ENCODE peak calls at places on chromosome X, in seven cellular contexts. One of them, this sample, is unnamed.

GRCh38 chrX:44332437-44332836 is 11.0 kb downstream of the EFHC2 start:
- DNase-seq in HuH-7: no peak
- DNase-seq in trophoblast cell: no peak
- DNase-seq in NCI-H2081: no peak
- DNase-seq in naive B cell: no peak
- DNase-seq in NCI-H460: no peak
- DNase-seq in NCI-H1092 treated with DMSO at 0.1 percent for 48 hours: no peak
- DNase-seq in this sample: no peak

GRCh38 chrX:86195343-86195742 is 47.1 kb downstream of the DACH2 start:
- DNase-seq in NCI-H460: no peak
- DNase-seq in HuH-7: no peak
- DNase-seq in NCI-H2081: no peak
- DNase-seq in naive B cell: no peak
- DNase-seq in NCI-H1092 treated with DMSO at 0.1 percent for 48 hours: no peak
- DNase-seq in trophoblast cell: no peak
- DNase-seq in this sample: no peak

GRCh38 chrX:77014655-77015377 is 432.4 kb upstream of the FGF16 start:
- DNase-seq in NCI-H1092 treated with DMSO at 0.1 percent for 48 hours: peak; percentile 24
- DNase-seq in NCI-H2081: no peak
- DNase-seq in naive B cell: no peak
- DNase-seq in NCI-H460: no peak
- DNase-seq in trophoblast cell: no peak
- DNase-seq in HuH-7: no peak
- DNase-seq in this sample: no peak

GRCh38 chrX:34875204-34875603 is 67.4 kb upstream of the FAM47B start:
- DNase-seq in NCI-H2081: no peak
- DNase-seq in HuH-7: no peak
- DNase-seq in trophoblast cell: no peak
- DNase-seq in NCI-H460: peak; percentile 21
- DNase-seq in naive B cell: no peak
- DNase-seq in NCI-H1092 treated with DMSO at 0.1 percent for 48 hours: peak; percentile 18
- DNase-seq in this sample: no peak

GRCh38 chrX:130395341-130395740 is 6.4 kb upstream of the RBMX2 start:
- DNase-seq in HuH-7: no peak
- DNase-seq in NCI-H460: no peak
- DNase-seq in NCI-H2081: no peak
- DNase-seq in naive B cell: no peak
- DNase-seq in trophoblast cell: peak; percentile 79
- DNase-seq in NCI-H1092 treated with DMSO at 0.1 percent for 48 hours: no peak
- DNase-seq in this sample: no peak

GRCh38 chrX:45309096-45309495 is 108.4 kb upstream of the DIPK2B start:
- DNase-seq in NCI-H460: no peak
- DNase-seq in HuH-7: no peak
- DNase-seq in naive B cell: no peak
- DNase-seq in NCI-H1092 treated with DMSO at 0.1 percent for 48 hours: no peak
- DNase-seq in NCI-H2081: no peak
- DNase-seq in trophoblast cell: no peak
- DNase-seq in this sample: no peak

GRCh38 chrX:24498181-24498580 is 33.1 kb downstream of the PDK3 start:
- DNase-seq in NCI-H1092 treated with DMSO at 0.1 percent for 48 hours: peak; percentile 36
- DNase-seq in naive B cell: no peak
- DNase-seq in trophoblast cell: peak; percentile 26
- DNase-seq in HuH-7: no peak
- DNase-seq in NCI-H460: peak; percentile 14
- DNase-seq in NCI-H2081: peak; percentile 7
- DNase-seq in this sample: no peak

GRCh38 chrX:154125356-154126040 is 18.5 kb upstream of the OPN1LW start:
- DNase-seq in trophoblast cell: no peak
- DNase-seq in NCI-H460: no peak
- DNase-seq in NCI-H1092 treated with DMSO at 0.1 percent for 48 hours: no peak
- DNase-seq in HuH-7: no peak
- DNase-seq in NCI-H2081: no peak
- DNase-seq in naive B cell: no peak
- DNase-seq in this sample: no peak

GRCh38 chrX:97065973-97066372 is 182.3 kb downstream of the RPA4 start:
- DNase-seq in NCI-H2081: no peak
- DNase-seq in NCI-H1092 treated with DMSO at 0.1 percent for 48 hours: no peak
- DNase-seq in trophoblast cell: peak; percentile 33
- DNase-seq in naive B cell: no peak
- DNase-seq in NCI-H460: no peak
- DNase-seq in HuH-7: no peak
- DNase-seq in this sample: no peak

GRCh38 chrX:13239272-13239671 is 80.6 kb downstream of the ATXN3L start:
- DNase-seq in NCI-H2081: no peak
- DNase-seq in HuH-7: no peak
- DNase-seq in naive B cell: no peak
- DNase-seq in NCI-H1092 treated with DMSO at 0.1 percent for 48 hours: no peak
- DNase-seq in trophoblast cell: no peak
- DNase-seq in NCI-H460: no peak
- DNase-seq in this sample: no peak

GRCh38 chrX:31036895-31037294 is 34.9 kb downstream of the FTHL17 start:
- DNase-seq in HuH-7: peak; percentile 23
- DNase-seq in NCI-H2081: peak; percentile 60
- DNase-seq in trophoblast cell: peak; percentile 62
- DNase-seq in NCI-H460: peak; percentile 41
- DNase-seq in NCI-H1092 treated with DMSO at 0.1 percent for 48 hours: peak; percentile 28
- DNase-seq in naive B cell: peak; percentile 4
- DNase-seq in this sample: peak; percentile 54

GRCh38 chrX:2498781-2499302 is 1.9 kb downstream of the DHRSX start:
- DNase-seq in trophoblast cell: peak; percentile 18
- DNase-seq in NCI-H2081: no peak
- DNase-seq in HuH-7: peak; percentile 26
- DNase-seq in NCI-H1092 treated with DMSO at 0.1 percent for 48 hours: no peak
- DNase-seq in NCI-H460: no peak
- DNase-seq in naive B cell: no peak
- DNase-seq in this sample: no peak

GRCh38 chrX:135060697-135061096 is 8.8 kb upstream of the RTL8A start:
- DNase-seq in NCI-H2081: no peak
- DNase-seq in NCI-H460: no peak
- DNase-seq in naive B cell: no peak
- DNase-seq in HuH-7: no peak
- DNase-seq in trophoblast cell: no peak
- DNase-seq in NCI-H1092 treated with DMSO at 0.1 percent for 48 hours: no peak
- DNase-seq in this sample: no peak

GRCh38 chrX:74449937-74450330 is 28.6 kb downstream of the SLC16A2 start:
- DNase-seq in NCI-H2081: no peak
- DNase-seq in NCI-H460: no peak
- DNase-seq in naive B cell: no peak
- DNase-seq in trophoblast cell: peak; percentile 79
- DNase-seq in HuH-7: no peak
- DNase-seq in NCI-H1092 treated with DMSO at 0.1 percent for 48 hours: no peak
- DNase-seq in this sample: no peak

GRCh38 chrX:129706395-129707072 is 32.2 kb upstream of the XPNPEP2 start:
- DNase-seq in NCI-H1092 treated with DMSO at 0.1 percent for 48 hours: peak; percentile 83
- DNase-seq in naive B cell: no peak
- DNase-seq in trophoblast cell: no peak
- DNase-seq in HuH-7: no peak
- DNase-seq in NCI-H2081: peak; percentile 55
- DNase-seq in NCI-H460: no peak
- DNase-seq in this sample: no peak

GRCh38 chrX:150364347-150365050 is 1.4 kb downstream of the MAMLD1 start:
- DNase-seq in naive B cell: peak; percentile 55
- DNase-seq in trophoblast cell: peak; percentile 24
- DNase-seq in HuH-7: no peak
- DNase-seq in NCI-H2081: no peak
- DNase-seq in NCI-H1092 treated with DMSO at 0.1 percent for 48 hours: peak; percentile 49
- DNase-seq in NCI-H460: no peak
- DNase-seq in this sample: peak; percentile 9

GRCh38 chrX:100980608-100981497 is 11.3 kb downstream of the ARL13A start:
- DNase-seq in NCI-H1092 treated with DMSO at 0.1 percent for 48 hours: no peak
- DNase-seq in NCI-H460: no peak
- DNase-seq in trophoblast cell: no peak
- DNase-seq in HuH-7: no peak
- DNase-seq in NCI-H2081: no peak
- DNase-seq in naive B cell: no peak
- DNase-seq in this sample: no peak

GRCh38 chrX:41118156-41118555 is 32.9 kb downstream of the USP9X start:
- DNase-seq in NCI-H2081: no peak
- DNase-seq in HuH-7: no peak
- DNase-seq in NCI-H1092 treated with DMSO at 0.1 percent for 48 hours: no peak
- DNase-seq in NCI-H460: no peak
- DNase-seq in naive B cell: no peak
- DNase-seq in trophoblast cell: no peak
- DNase-seq in this sample: no peak

GRCh38 chrX:150544222-150544787 is 24.1 kb upstream of the MTM1 start:
- DNase-seq in HuH-7: peak; percentile 47
- DNase-seq in NCI-H460: no peak
- DNase-seq in naive B cell: no peak
- DNase-seq in NCI-H2081: no peak
- DNase-seq in NCI-H1092 treated with DMSO at 0.1 percent for 48 hours: no peak
- DNase-seq in trophoblast cell: peak; percentile 9
- DNase-seq in this sample: no peak

GRCh38 chrX:150362599-150363481 is at the start of gene MAMLD1:
- DNase-seq in naive B cell: peak; percentile 48
- DNase-seq in NCI-H460: peak; percentile 54
- DNase-seq in HuH-7: no peak
- DNase-seq in NCI-H2081: no peak
- DNase-seq in NCI-H1092 treated with DMSO at 0.1 percent for 48 hours: peak; percentile 11
- DNase-seq in trophoblast cell: peak; percentile 32
- DNase-seq in this sample: no peak

GRCh38 chrX:130523460-130524394 is 121.9 kb downstream of the RBMX2 start:
- DNase-seq in naive B cell: no peak
- DNase-seq in HuH-7: peak; percentile 62
- DNase-seq in NCI-H460: no peak
- DNase-seq in NCI-H1092 treated with DMSO at 0.1 percent for 48 hours: peak; percentile 5
- DNase-seq in NCI-H2081: peak; percentile 11
- DNase-seq in trophoblast cell: peak; percentile 23
- DNase-seq in this sample: peak; percentile 69

GRCh38 chrX:31070057-31070468 is 1.8 kb downstream of the FTHL17 start:
- DNase-seq in HuH-7: no peak
- DNase-seq in naive B cell: no peak
- DNase-seq in NCI-H2081: no peak
- DNase-seq in trophoblast cell: no peak
- DNase-seq in NCI-H460: no peak
- DNase-seq in NCI-H1092 treated with DMSO at 0.1 percent for 48 hours: no peak
- DNase-seq in this sample: no peak

GRCh38 chrX:119784747-119785446 is 6.5 kb downstream of the RPL39 start:
- DNase-seq in trophoblast cell: peak; percentile 52
- DNase-seq in NCI-H2081: peak; percentile 34
- DNase-seq in NCI-H460: peak; percentile 36
- DNase-seq in HuH-7: peak; percentile 22
- DNase-seq in NCI-H1092 treated with DMSO at 0.1 percent for 48 hours: peak; percentile 1
- DNase-seq in naive B cell: peak; percentile 35
- DNase-seq in this sample: no peak

GRCh38 chrX:46168254-46168653 is 377.0 kb downstream of the ZNF674 start:
- DNase-seq in naive B cell: no peak
- DNase-seq in HuH-7: no peak
- DNase-seq in NCI-H460: no peak
- DNase-seq in NCI-H1092 treated with DMSO at 0.1 percent for 48 hours: no peak
- DNase-seq in trophoblast cell: no peak
- DNase-seq in NCI-H2081: no peak
- DNase-seq in this sample: no peak

GRCh38 chrX:21658746-21659145 is 616 bp upstream of the KLHL34 start:
- DNase-seq in NCI-H460: no peak
- DNase-seq in NCI-H1092 treated with DMSO at 0.1 percent for 48 hours: no peak
- DNase-seq in HuH-7: peak; percentile 8
- DNase-seq in trophoblast cell: no peak
- DNase-seq in naive B cell: no peak
- DNase-seq in NCI-H2081: no peak
- DNase-seq in this sample: no peak

GRCh38 chrX:140836874-140837273 is 127.3 kb downstream of the LINC00632 start:
- DNase-seq in naive B cell: no peak
- DNase-seq in HuH-7: no peak
- DNase-seq in trophoblast cell: no peak
- DNase-seq in NCI-H460: no peak
- DNase-seq in NCI-H2081: no peak
- DNase-seq in NCI-H1092 treated with DMSO at 0.1 percent for 48 hours: no peak
- DNase-seq in this sample: no peak

GRCh38 chrX:41522071-41522470 is 74.9 kb downstream of the NYX start:
- DNase-seq in NCI-H1092 treated with DMSO at 0.1 percent for 48 hours: no peak
- DNase-seq in naive B cell: no peak
- DNase-seq in HuH-7: no peak
- DNase-seq in trophoblast cell: no peak
- DNase-seq in NCI-H2081: no peak
- DNase-seq in NCI-H460: no peak
- DNase-seq in this sample: no peak

GRCh38 chrX:100928660-100929613 is at the start of gene XKRX:
- DNase-seq in NCI-H2081: peak; percentile 46
- DNase-seq in NCI-H460: no peak
- DNase-seq in HuH-7: peak; percentile 44
- DNase-seq in trophoblast cell: peak; percentile 30
- DNase-seq in NCI-H1092 treated with DMSO at 0.1 percent for 48 hours: no peak
- DNase-seq in naive B cell: peak; percentile 42
- DNase-seq in this sample: no peak

GRCh38 chrX:155577682-155578081 is 35.1 kb downstream of the TMLHE start:
- DNase-seq in NCI-H2081: no peak
- DNase-seq in NCI-H1092 treated with DMSO at 0.1 percent for 48 hours: no peak
- DNase-seq in HuH-7: no peak
- DNase-seq in trophoblast cell: no peak
- DNase-seq in naive B cell: no peak
- DNase-seq in NCI-H460: no peak
- DNase-seq in this sample: no peak

GRCh38 chrX:78946178-78946896 is 1.1 kb downstream of the P2RY10 start:
- DNase-seq in trophoblast cell: no peak
- DNase-seq in naive B cell: no peak
- DNase-seq in NCI-H2081: no peak
- DNase-seq in HuH-7: no peak
- DNase-seq in NCI-H1092 treated with DMSO at 0.1 percent for 48 hours: no peak
- DNase-seq in NCI-H460: no peak
- DNase-seq in this sample: no peak

GRCh38 chrX:19888419-19888879 is 1.0 kb upstream of the SH3KBP1 start:
- DNase-seq in naive B cell: peak; percentile 43
- DNase-seq in trophoblast cell: peak; percentile 70
- DNase-seq in HuH-7: peak; percentile 66
- DNase-seq in NCI-H2081: peak; percentile 39
- DNase-seq in NCI-H1092 treated with DMSO at 0.1 percent for 48 hours: peak; percentile 62
- DNase-seq in NCI-H460: peak; percentile 85
- DNase-seq in this sample: peak; percentile 68